ENCODE peak calls at places on chromosomes 4 and X, in four cellular contexts. Z, H, J and W are unnamed samples.

GRCh38 chr4:54940996-54941395 is 184.4 kb downstream of the KDR start:
- DNase-seq in Z (no peak), H (no peak), J (no peak), W (no peak)

GRCh38 chr4:40916880-40917279 is 167.1 kb downstream of the NSUN7 start:
- DNase-seq in Z (peak), H (no peak), J (no peak), W (no peak)

GRCh38 chr4:152344001-152344400 is 191.9 kb downstream of the FBXW7 start:
- DNase-seq in Z (no peak), H (no peak), J (no peak), W (no peak)

GRCh38 chr4:8331567-8331955 is 62.0 kb downstream of the HTRA3 start:
- DNase-seq in Z (no peak), H (peak), J (no peak), W (no peak)

GRCh38 chr4:26267087-26267486 is 53.7 kb upstream of the RBPJ start:
- DNase-seq in Z (no peak), H (no peak), J (no peak), W (no peak)

GRCh38 chr4:80042821-80043220 is 30.2 kb downstream of the ANTXR2 start:
- DNase-seq in Z (no peak), H (no peak), J (no peak), W (no peak)

GRCh38 chrX:133645251-133645650 is 230.0 kb upstream of the GPC4 start:
- DNase-seq in Z (no peak), H (no peak), J (no peak), W (no peak)

GRCh38 chr4:31366041-31366440 is 645.9 kb downstream of the PCDH7 start:
- DNase-seq in Z (no peak), H (no peak), J (peak), W (no peak)

GRCh38 chr4:139682309-139683210 is 16.9 kb downstream of the MGST2 start:
- DNase-seq in Z (no peak), H (no peak), J (no peak), W (no peak)

GRCh38 chr4:127501103-127501502 is 131.7 kb upstream of the INTU start:
- DNase-seq in Z (no peak), H (no peak), J (no peak), W (no peak)

GRCh38 chr4:99635601-99636000 is 22.0 kb downstream of the C4orf54 start:
- DNase-seq in Z (no peak), H (no peak), J (no peak), W (no peak)

GRCh38 chr4:119315036-119315435 is 6.9 kb downstream of the FABP2 start:
- DNase-seq in Z (no peak), H (no peak), J (no peak), W (no peak)

GRCh38 chr4:7985072-7985471 is 45.4 kb upstream of the AFAP1 start:
- DNase-seq in Z (no peak), H (no peak), J (no peak), W (no peak)

GRCh38 chr4:153154010-153154975 is 50.0 kb upstream of the TRIM2 start:
- DNase-seq in Z (no peak), H (no peak), J (no peak), W (no peak)

GRCh38 chr4:112514449-112515277 is 1.3 kb downstream of the NEUROG2 start:
- DNase-seq in Z (no peak), H (no peak), J (no peak), W (no peak)

GRCh38 chrX:16002185-16002584 is 121.2 kb upstream of the GRPR start:
- DNase-seq in Z (no peak), H (no peak), J (no peak), W (no peak)

GRCh38 chr4:87882321-87882720 is 49.6 kb downstream of the MEPE start:
- DNase-seq in Z (no peak), H (no peak), J (no peak), W (no peak)

GRCh38 chr4:58301384-58301783 is 1191.2 kb upstream of the IGFBP7 start:
- DNase-seq in Z (no peak), H (no peak), J (peak), W (no peak)

GRCh38 chrX:72094894-72095293 is 36.8 kb downstream of the RTL5 start:
- DNase-seq in Z (no peak), H (no peak), J (no peak), W (no peak)

GRCh38 chr4:24473309-24473721 is 111.0 kb downstream of the DHX15 start:
- DNase-seq in Z (no peak), H (no peak), J (no peak), W (no peak)

GRCh38 chr4:105895609-105896460 is 564 bp downstream of the NPNT start:
- DNase-seq in Z (no peak), H (peak), J (no peak), W (peak)

GRCh38 chr4:151420408-151420807 is 11.4 kb downstream of the FHIP1A start:
- DNase-seq in Z (no peak), H (no peak), J (no peak), W (no peak)

GRCh38 chr4:137039369-137039768 is 492.9 kb downstream of the PCDH18 start:
- DNase-seq in Z (no peak), H (no peak), J (no peak), W (no peak)

GRCh38 chr4:40283968-40284367 is 51.2 kb upstream of the CHRNA9 start:
- DNase-seq in Z (peak), H (no peak), J (peak), W (no peak)

GRCh38 chr4:109914356-109914755 is 1.7 kb downstream of the EGF start:
- DNase-seq in Z (no peak), H (no peak), J (no peak), W (no peak)

GRCh38 chrX:41922125-41922521 is 1.2 kb downstream of the CASK start:
- DNase-seq in Z (no peak), H (peak), J (no peak), W (no peak)

GRCh38 chr4:182862166-182862875 is 54.9 kb downstream of the DCTD start:
- DNase-seq in Z (no peak), H (peak), J (no peak), W (no peak)

DNA sequence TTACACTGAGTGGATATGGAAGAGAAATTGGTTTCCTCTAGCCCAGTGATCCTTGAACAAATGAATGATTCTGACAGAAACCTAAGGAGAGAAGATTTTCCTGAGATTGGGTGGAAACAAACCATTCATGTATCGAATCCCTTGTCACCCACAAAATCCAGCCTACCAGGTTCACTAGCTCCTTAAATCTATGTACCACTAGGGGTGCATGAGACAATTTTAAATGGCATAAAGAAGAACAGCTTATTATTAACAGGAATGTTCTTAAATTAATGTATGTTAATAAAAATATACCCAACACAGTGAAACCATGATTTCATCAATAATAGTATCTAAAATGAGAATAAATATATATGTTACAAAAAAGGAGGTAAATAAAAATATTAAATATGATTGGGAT is 118.4 kb upstream of the LNX1 start:
- DNase-seq in Z (no peak), H (no peak), J (no peak), W (no peak)
- TF ChIP-seq CTCF in Z (no peak), H (no peak), J (no peak), W (peak)

GRCh38 chrX:49627030-49627777 is 28.4 kb downstream of the GAGE1 start:
- DNase-seq in Z (peak), H (no peak), J (no peak), W (no peak)
- TF ChIP-seq CTCF in Z (peak), H (peak), J (peak), W (no peak)

GRCh38 chrX:145394344-145394743 is 147.0 kb downstream of the SPANXN1 start:
- DNase-seq in Z (no peak), H (no peak), J (no peak), W (no peak)

GRCh38 chrX:145396612-145397011 is 149.3 kb downstream of the SPANXN1 start:
- DNase-seq in Z (no peak), H (no peak), J (no peak), W (no peak)

GRCh38 chrX:145393702-145394235 is 146.5 kb downstream of the SPANXN1 start:
- DNase-seq in Z (no peak), H (no peak), J (no peak), W (no peak)
- TF ChIP-seq CTCF in Z (peak), H (peak), J (peak), W (peak)

DNA sequence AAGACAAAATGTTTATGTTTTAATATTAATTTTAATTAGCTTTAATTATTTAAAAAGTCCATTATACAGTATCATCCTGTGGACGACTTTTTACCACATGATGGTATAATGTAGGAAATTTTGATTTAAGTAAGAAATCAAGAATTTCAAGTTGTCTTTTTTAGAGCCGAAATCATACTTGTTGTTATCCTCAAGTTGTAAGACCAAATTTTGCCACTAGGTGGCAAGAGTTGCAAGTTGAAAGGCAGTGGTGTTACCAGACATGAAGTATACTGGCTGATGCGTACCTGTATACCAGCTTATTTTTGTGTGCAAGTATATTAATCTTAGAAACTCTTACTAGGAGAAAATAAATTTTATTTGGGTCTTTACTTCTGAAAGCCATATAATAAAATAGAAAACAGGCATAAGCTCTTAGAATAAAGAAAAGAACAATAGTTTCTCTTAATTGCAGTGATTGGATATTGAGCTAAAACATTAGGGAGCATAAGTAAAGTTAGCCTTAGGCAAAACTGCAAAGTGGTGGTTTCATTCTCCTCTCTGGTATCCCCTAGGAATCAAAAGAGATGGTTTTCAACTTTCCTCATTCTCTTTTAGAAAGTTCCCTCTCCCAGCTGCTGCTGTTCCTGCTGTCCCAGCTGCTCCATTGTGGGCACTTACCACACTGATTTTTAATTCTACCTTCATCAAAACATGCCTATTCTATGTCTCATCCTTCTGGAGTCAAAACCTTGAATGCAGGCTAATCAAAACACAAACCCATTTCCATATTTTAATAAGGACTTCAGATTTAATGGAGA is 118.1 kb upstream of the WDFY3 start:
- DNase-seq in Z (peak), H (no peak), J (peak), W (peak)
- TF ChIP-seq CTCF in Z (peak), H (peak), J (peak), W (peak)

GRCh38 chr4:169369634-169370033 is 98.9 kb upstream of the SH3RF1 start:
- DNase-seq in Z (no peak), H (no peak), J (no peak), W (no peak)
- TF ChIP-seq CTCF in Z (no peak), H (no peak), J (no peak), W (no peak)

GRCh38 chrX:94743478-94743877 is 1069.5 kb downstream of the FAM133A start:
- DNase-seq in Z (no peak), H (no peak), J (no peak), W (no peak)

GRCh38 chrX:94744786-94745185 is 1070.8 kb downstream of the FAM133A start:
- DNase-seq in Z (no peak), H (no peak), J (no peak), W (no peak)

DNA sequence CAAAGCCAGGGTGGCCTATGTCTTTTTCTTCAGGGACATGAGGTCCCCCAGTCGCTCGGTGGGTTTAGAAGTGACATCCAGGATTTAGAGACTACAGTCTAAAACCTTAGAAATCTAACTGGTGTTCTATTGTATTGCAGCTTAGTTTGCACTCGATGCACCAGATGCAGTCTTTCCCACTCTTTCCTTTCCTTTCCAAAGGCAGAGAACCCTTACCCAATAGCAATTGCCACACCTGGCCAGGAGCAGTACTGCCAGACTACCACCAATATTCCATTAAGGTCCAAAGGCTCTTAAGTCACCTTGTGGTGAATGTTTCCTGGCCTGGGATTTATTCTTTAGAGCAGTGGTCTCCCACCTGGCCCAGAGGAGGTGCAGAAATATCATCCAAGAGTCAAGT is 1068.8 kb downstream of the FAM133A start:
- DNase-seq in Z (no peak), H (no peak), J (no peak), W (no peak)
- TF ChIP-seq CTCF in Z (no peak), H (no peak), J (no peak), W (no peak)

DNA sequence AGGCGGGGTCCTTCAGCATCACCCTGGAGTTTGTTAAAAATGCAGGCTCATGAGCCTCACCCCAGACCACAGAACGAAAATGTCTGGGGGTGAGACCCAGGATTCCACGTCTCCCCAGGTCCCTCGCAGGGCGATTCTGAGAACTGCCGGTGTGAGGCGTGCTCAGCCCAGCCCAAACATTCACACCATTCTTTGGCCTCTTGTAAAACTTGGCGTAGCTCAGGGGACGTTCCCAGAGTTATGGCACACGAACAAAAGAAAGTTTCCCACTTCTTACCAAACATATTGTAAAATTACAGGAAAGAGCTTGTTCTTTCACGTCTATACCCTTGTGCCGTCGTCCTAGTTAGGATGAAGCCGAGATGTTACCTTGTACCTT is 12.9 kb downstream of the CD99 start:
- DNase-seq in Z (no peak), H (no peak), J (no peak), W (no peak)
- TF ChIP-seq CTCF in Z (no peak), H (no peak), J (no peak), W (no peak)

GRCh38 chrX:81168391-81168790 is 33.3 kb downstream of the HMGN5 start:
- DNase-seq in Z (no peak), H (no peak), J (no peak), W (no peak)

DNA sequence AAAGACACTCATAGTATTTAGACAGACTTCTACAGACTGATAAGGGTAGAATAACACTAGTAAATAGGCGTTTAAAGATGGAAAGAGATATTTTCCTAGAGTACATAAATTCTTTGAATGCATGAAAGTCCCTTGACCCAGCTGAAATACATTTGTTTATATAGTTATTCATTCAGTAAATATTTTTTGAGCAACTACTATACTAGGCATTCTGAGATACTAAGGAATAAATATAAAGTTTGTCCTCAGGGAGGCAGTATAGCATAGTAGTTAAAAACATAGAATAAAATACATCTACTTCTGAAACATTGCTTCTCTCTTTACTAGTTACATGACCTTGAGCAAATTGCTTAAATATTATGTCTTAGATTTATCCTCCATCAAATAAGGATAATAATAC is 27.4 kb downstream of the HMGN5 start:
- DNase-seq in Z (no peak), H (no peak), J (no peak), W (no peak)
- TF ChIP-seq CTCF in Z (no peak), H (peak), J (no peak), W (peak)

GRCh38 chrX:153687121-153688039 is at the start of gene SLC6A8:
- DNase-seq in Z (peak), H (peak), J (no peak), W (peak)
- TF ChIP-seq CTCF in Z (peak), H (no peak), J (peak), W (peak)